ENCODE peak calls at places on chromosomes 6 and 20, in eight cellular contexts. A is HFF-Myc; K is GM12865; B is CD8-positive, alpha-beta T cell; Y is spleen; H is tibial nerve; T is psoas muscle; O is upper lobe of right lung. N is an unnamed sample.

GRCh38 chr20:3729811-3730550 is 2.5 kb upstream of the HSPA12B start:
- DNase-seq in B (no peak), O (peak), A (no peak), H (no peak), Y (peak), T (peak), K (no peak), N (no peak)

GRCh38 chr6:301929-302705 is 9.8 kb downstream of the DUSP22 start:
- DNase-seq in T (no peak), Y (no peak), B (no peak), H (no peak), A (no peak), K (no peak), O (no peak), N (no peak)

GRCh38 chr20:45969712-45970634 is 2.0 kb downstream of the ZNF335 start:
- DNase-seq in A (peak), O (peak), K (no peak), B (no peak), H (no peak), Y (peak), T (peak), N (peak)

GRCh38 chr6:121666809-121667208 is 231.4 kb downstream of the GJA1 start:
- DNase-seq in B (no peak), K (no peak), H (no peak), T (no peak), Y (no peak), A (peak), O (no peak), N (peak)

GRCh38 chr6:130577178-130577919 is 211.5 kb downstream of the TMEM200A start:
- DNase-seq in A (no peak), Y (no peak), O (no peak), T (no peak), B (no peak), K (no peak), H (no peak), N (no peak)

GRCh38 chr6:93182933-93183479 is 236.4 kb downstream of the EPHA7 start:
- DNase-seq in Y (no peak), B (no peak), O (no peak), K (no peak), T (no peak), H (no peak), A (no peak), N (no peak)

GRCh38 chr6:162699961-162700360 is 27.6 kb downstream of the PRKN start:
- DNase-seq in O (no peak), H (no peak), Y (no peak), K (no peak), B (no peak), A (no peak), T (no peak), N (no peak)

GRCh38 chr6:35449287-35449881 is 2.8 kb upstream of the FANCE start:
- DNase-seq in O (no peak), B (peak), T (no peak), A (no peak), Y (no peak), K (peak), H (no peak), N (peak)

DNA sequence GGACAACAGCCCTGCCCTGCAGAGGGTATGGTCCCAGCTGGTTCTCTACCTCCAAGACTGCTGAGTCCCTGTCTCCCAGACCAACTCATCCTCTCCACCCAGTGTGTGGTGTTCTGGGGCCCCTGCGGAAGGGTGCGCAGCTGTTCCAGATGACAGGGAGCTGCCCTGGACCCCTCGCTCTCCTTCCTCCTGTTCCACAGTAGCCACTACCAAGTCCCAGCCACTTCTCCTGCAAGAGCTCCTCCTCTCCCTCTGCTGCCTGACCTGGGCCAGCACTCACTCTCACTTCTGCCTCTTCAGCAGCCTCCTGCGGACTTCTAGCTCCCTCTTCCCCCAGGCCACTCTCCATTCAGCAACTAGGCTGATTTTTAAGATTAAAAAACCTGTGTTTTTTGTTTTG is 40.1 kb upstream of the TMEM181 start:
- DNase-seq in T (no peak), Y (no peak), H (no peak), K (no peak), A (no peak), B (no peak), O (no peak), N (no peak)
- H3K4me3 ChIP-seq in T (no peak), Y (no peak), H (no peak), K (no peak), A (no peak), B (no peak), O (no peak), N (no peak)

GRCh38 chr6:12034831-12035230 is 22.7 kb downstream of the HIVEP1 start:
- DNase-seq in O (no peak), A (no peak), Y (no peak), H (no peak), K (no peak), T (no peak), B (no peak), N (peak)

GRCh38 chr6:12034349-12034748 is 22.2 kb downstream of the HIVEP1 start:
- DNase-seq in Y (no peak), B (no peak), H (no peak), O (no peak), A (no peak), K (no peak), T (no peak), N (no peak)

GRCh38 chr6:12036766-12037165 is 24.7 kb downstream of the HIVEP1 start:
- DNase-seq in A (no peak), B (no peak), O (no peak), T (no peak), K (no peak), Y (no peak), H (no peak), N (no peak)

GRCh38 chr6:12037803-12038202 is 25.7 kb downstream of the HIVEP1 start:
- DNase-seq in B (peak), T (no peak), O (no peak), H (no peak), K (peak), Y (no peak), A (no peak), N (no peak)

DNA sequence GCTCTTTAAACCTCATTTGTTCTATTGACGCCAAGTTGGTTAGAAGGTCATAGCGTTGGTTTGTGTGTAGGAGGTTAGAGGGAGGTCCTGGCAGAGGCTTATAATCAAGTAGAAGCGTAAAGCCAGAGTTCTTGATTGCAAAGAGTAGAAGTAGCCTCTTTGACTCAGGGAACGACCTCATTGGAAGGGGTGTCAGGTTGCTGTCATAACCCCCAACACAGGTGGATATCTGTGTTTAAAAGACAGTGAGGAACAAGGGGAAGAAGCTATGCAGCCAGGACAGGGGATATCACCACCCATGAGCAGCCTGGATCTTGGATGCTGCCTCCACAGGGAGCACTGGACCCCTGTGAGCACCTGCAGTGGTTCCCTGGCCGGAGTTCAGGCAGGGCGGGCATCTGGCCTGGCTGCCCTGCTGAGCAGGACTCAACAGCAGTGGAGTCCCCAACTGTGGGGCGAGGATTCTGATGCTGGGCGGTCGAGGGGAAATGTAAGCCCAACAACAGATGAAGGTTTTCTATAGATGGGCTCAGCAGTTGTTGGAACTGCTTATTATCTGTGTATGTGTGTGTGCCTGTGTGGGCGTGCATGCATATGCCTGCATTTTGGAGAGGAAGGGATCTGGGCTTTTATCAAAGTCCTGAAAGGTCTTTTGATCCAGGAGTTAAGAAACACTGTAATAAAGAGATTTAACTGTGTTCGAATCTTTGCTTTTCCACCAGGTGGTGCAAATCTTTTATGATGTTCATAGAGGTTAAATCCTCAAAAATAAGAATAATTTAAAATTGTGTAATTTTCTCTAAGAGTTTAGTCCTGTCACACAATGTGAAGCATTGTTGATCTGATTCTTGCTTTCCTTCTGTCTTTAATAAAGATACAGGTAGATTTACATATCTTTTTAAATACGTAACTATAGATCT is 27.7 kb downstream of the HIVEP1 start:
- DNase-seq in Y (no peak), K (no peak), O (no peak), T (no peak), B (no peak), H (no peak), A (no peak), N (no peak)
- TF ChIP-seq CTCF in Y (no peak), K (no peak), O (no peak), T (no peak), B (no peak), H (no peak), A (no peak), N (no peak)

GRCh38 chr20:17504898-17505663 is 26.1 kb downstream of the BFSP1 start:
- DNase-seq in Y (peak), T (peak), K (peak), O (peak), A (no peak), B (peak), H (no peak), N (peak)

GRCh38 chr20:17503501-17504325 is 27.5 kb downstream of the BFSP1 start:
- DNase-seq in O (no peak), H (no peak), B (no peak), A (no peak), T (no peak), K (no peak), Y (no peak), N (no peak)

GRCh38 chr20:17504326-17504897 is 26.8 kb downstream of the BFSP1 start:
- DNase-seq in A (no peak), T (no peak), H (no peak), Y (peak), O (no peak), K (no peak), B (peak), N (peak)

GRCh38 chr20:17507032-17507431 is 24.1 kb downstream of the BFSP1 start:
- DNase-seq in B (no peak), H (no peak), O (no peak), K (no peak), T (no peak), A (no peak), Y (no peak), N (no peak)

GRCh38 chr20:17505664-17506517 is 25.3 kb downstream of the BFSP1 start:
- DNase-seq in O (no peak), Y (no peak), K (no peak), B (peak), A (no peak), T (no peak), H (no peak), N (peak)
- H3K4me3 ChIP-seq in O (peak), Y (peak), K (no peak), B (peak), A (no peak), T (peak), H (peak), N (no peak)

GRCh38 chr20:36399969-36400545 is 93.9 kb downstream of the DLGAP4 start:
- DNase-seq in A (no peak), B (no peak), K (no peak), H (no peak), Y (no peak), O (no peak), T (no peak), N (no peak)
- TF ChIP-seq CTCF in A (no peak), B (no peak), K (no peak), H (no peak), Y (no peak), O (no peak), T (no peak), N (no peak)

GRCh38 chr6:165846123-165846966 is 183.3 kb upstream of the PDE10A start:
- DNase-seq in O (no peak), K (no peak), Y (no peak), B (no peak), H (no peak), T (no peak), A (no peak), N (peak)
- H3K4me3 ChIP-seq in O (peak), K (no peak), Y (no peak), B (no peak), H (peak), T (peak), A (no peak), N (peak)

DNA sequence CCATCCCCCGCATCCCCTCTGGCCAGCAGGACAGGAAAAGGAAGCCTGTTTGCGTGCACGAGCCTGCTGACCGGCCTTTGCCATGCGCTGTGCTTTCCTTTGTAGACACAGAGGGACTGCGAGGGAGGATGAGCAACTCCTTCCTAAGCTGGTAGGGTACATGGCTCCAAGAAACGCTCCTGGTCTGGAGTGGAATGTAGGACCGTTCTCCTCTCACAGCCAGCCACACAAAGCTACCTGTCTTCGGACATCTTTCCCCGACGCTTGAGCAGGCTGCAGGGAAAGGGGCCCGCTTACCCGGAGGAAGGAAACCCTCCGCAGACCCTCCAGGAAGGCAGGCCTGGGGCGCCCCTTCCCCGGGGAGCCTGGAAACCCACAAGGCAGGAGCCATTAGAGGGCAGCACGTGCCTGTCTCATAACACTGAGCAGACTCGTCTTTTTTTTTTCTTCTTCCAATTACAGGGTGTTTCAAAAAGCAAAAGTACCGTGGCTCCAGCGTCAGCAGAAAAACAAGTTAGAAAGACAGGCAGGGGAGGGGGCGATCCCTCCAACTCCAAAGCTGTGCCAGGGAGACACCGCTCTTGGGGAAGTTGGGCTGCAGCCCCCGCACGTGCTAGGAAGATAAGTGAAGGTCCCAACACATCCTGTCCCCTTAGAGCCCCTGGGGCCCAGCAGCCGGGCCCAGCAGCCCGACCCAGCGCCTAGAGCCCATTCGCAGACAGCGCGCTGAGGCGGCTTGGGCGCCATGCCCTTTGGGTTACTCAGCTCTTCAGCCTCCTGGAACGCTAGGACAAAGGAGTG is 136.0 kb downstream of the LY86 start:
- DNase-seq in H (peak), Y (peak), O (peak), T (peak), K (peak), A (peak), B (peak), N (peak)
- TF ChIP-seq CTCF in H (peak), Y (peak), O (peak), T (peak), K (peak), A (peak), B (peak), N (peak)

GRCh38 chr6:57257911-57258541 is 35.9 kb upstream of the RAB23 start:
- DNase-seq in A (no peak), H (no peak), O (no peak), Y (no peak), K (no peak), B (no peak), T (no peak), N (peak)
- H3K4me3 ChIP-seq in A (peak), H (no peak), O (no peak), Y (no peak), K (no peak), B (no peak), T (peak), N (peak)

N was measured in fibroblast of the aortic adventitia.